ENCODE peak calls at places on chromosomes 7 and 10, in ten cellular contexts. O is thoracic aorta; J is iris pigment epithelial cell; B is neuronal stem cell; Q is CD8-positive, alpha-beta memory T cell; H is mesendoderm; G is fibroblast of lung; V is HT1080; X is T-helper 2 cell; N is T-helper 9 cell. I is an unnamed sample.

GRCh38 chr10:85152488-85152887 is 824.1 kb downstream of the CCSER2 start:
- DNase-seq in J (no peak), H (peak; percentile 58), B (no peak), N (no peak), X (no peak), O (no peak), V (no peak), Q (no peak), G (no peak), I (no peak)

GRCh38 chr7:69399038-69399800 is 199.1 kb upstream of the AUTS2 start:
- DNase-seq in O (no peak), H (peak; percentile 95), B (no peak), X (no peak), Q (no peak), J (peak; percentile 8), G (no peak), V (no peak), N (no peak), I (no peak)

GRCh38 chr10:63692205-63692896 is 171.2 kb downstream of the REEP3 start:
- DNase-seq in J (no peak), H (no peak), X (no peak), Q (no peak), N (no peak), O (no peak), G (peak; percentile 41), V (no peak), B (no peak), I (no peak)

GRCh38 chr7:18425873-18426520 is 69.6 kb upstream of the HDAC9 start:
- DNase-seq in J (no peak), X (no peak), H (no peak), Q (no peak), O (no peak), B (no peak), N (no peak), G (no peak), V (no peak), I (no peak)

GRCh38 chr10:131846224-131847101 is 54.3 kb upstream of the PPP2R2D start:
- DNase-seq in H (no peak), J (no peak), B (no peak), G (no peak), V (no peak), X (no peak), N (no peak), O (no peak), Q (no peak), I (no peak)

GRCh38 chr7:1466524-1467271 is 7.4 kb upstream of the MICALL2 start:
- DNase-seq in O (peak; percentile 53), H (peak; percentile 78), J (peak; percentile 63), Q (no peak), V (peak; percentile 48), G (peak; percentile 62), B (no peak), X (no peak), N (no peak), I (peak; percentile 65)

GRCh38 chr10:63707254-63707910 is 186.2 kb downstream of the REEP3 start:
- DNase-seq in O (no peak), B (no peak), N (no peak), V (peak; percentile 99), G (peak; percentile 100), H (peak; percentile 27), J (peak; percentile 99), Q (no peak), X (no peak), I (peak; percentile 19)

GRCh38 chr7:16431646-16432424 is 10.5 kb upstream of the CRPPA start:
- DNase-seq in O (no peak), X (no peak), G (peak; percentile 53), N (no peak), H (peak; percentile 72), B (no peak), J (no peak), Q (no peak), V (peak; percentile 46), I (peak; percentile 52)

GRCh38 chr10:78986419-78986818 is 82.3 kb upstream of the ZMIZ1 start:
- DNase-seq in B (no peak), J (no peak), X (no peak), Q (no peak), N (no peak), V (no peak), O (no peak), H (no peak), G (peak; percentile 53), I (no peak)

GRCh38 chr7:86598311-86598710 is 45.4 kb upstream of the GRM3 start:
- DNase-seq in J (no peak), V (peak; percentile 43), G (no peak), H (peak; percentile 77), B (no peak), N (no peak), O (no peak), X (no peak), Q (no peak), I (peak; percentile 5)

GRCh38 chr7:134886353-134887057 is 99.8 kb upstream of the AGBL3 start:
- DNase-seq in Q (no peak), X (no peak), B (no peak), J (peak; percentile 86), O (no peak), H (peak; percentile 52), N (no peak), V (peak; percentile 63), G (peak; percentile 61), I (no peak)

GRCh38 chr10:100303724-100304319 is 17.3 kb upstream of the BLOC1S2 start:
- DNase-seq in H (peak; percentile 35), J (peak; percentile 42), O (no peak), B (no peak), V (no peak), N (no peak), G (peak; percentile 49), Q (no peak), X (no peak), I (peak; percentile 25)

GRCh38 chr7:102424787-102425218 is 8.6 kb upstream of the ORAI2 start:
- DNase-seq in X (no peak), N (no peak), Q (no peak), B (no peak), G (no peak), H (no peak), J (no peak), V (no peak), O (no peak), I (no peak)

GRCh38 chr10:102247724-102248123 is 2.4 kb downstream of the GBF1 start:
- DNase-seq in N (no peak), O (no peak), J (no peak), G (no peak), X (no peak), H (no peak), B (no peak), Q (no peak), V (no peak), I (no peak)

GRCh38 chr7:141550694-141551079 is 523 bp upstream of the AGK start:
- DNase-seq in B (no peak), X (no peak), Q (no peak), H (no peak), G (no peak), J (no peak), N (no peak), V (no peak), O (no peak), I (no peak)

GRCh38 chr7:107580716-107581383 is 804 bp downstream of the BCAP29 start:
- DNase-seq in B (no peak), J (no peak), Q (no peak), V (no peak), O (no peak), N (no peak), H (no peak), X (no peak), G (no peak), I (no peak)

GRCh38 chr7:52168085-52168484 is 851.5 kb upstream of the COBL start:
- DNase-seq in H (peak; percentile 59), J (no peak), N (no peak), X (no peak), O (no peak), Q (no peak), B (no peak), G (no peak), V (peak; percentile 17), I (no peak)

GRCh38 chr7:431658-432111 is 88.0 kb downstream of the PDGFA start:
- DNase-seq in V (no peak), B (no peak), J (no peak), Q (no peak), G (no peak), X (no peak), N (no peak), O (no peak), H (no peak), I (no peak)

GRCh38 chr10:98694863-98695262 is 248.1 kb upstream of the HPS1 start:
- DNase-seq in B (no peak), X (no peak), O (no peak), Q (no peak), H (no peak), J (no peak), N (no peak), V (no peak), G (peak; percentile 24), I (no peak)

GRCh38 chr10:11827414-11827813 is 4.3 kb downstream of the PROSER2 start:
- DNase-seq in O (no peak), J (no peak), X (no peak), B (no peak), G (no peak), N (no peak), H (no peak), V (no peak), Q (no peak), I (no peak)

GRCh38 chr7:52017802-52018679 is 701.4 kb upstream of the COBL start:
- DNase-seq in B (peak; percentile 63), X (no peak), Q (no peak), V (peak; percentile 52), J (peak; percentile 0), G (no peak), O (no peak), N (no peak), H (peak; percentile 86), I (peak; percentile 67)

GRCh38 chr10:61897671-61898434 is 3.6 kb upstream of the ARID5B start:
- DNase-seq in N (no peak), O (no peak), Q (no peak), J (peak; percentile 71), X (no peak), H (peak; percentile 67), V (no peak), B (no peak), G (peak; percentile 60), I (peak; percentile 53)

GRCh38 chr7:21368317-21368716 is 59.6 kb upstream of the SP4 start:
- DNase-seq in G (no peak), V (no peak), X (no peak), J (no peak), N (no peak), H (no peak), B (no peak), O (no peak), Q (no peak), I (no peak)

GRCh38 chr10:113563306-113564088 is 10.6 kb downstream of the HABP2 start:
- DNase-seq in J (peak; percentile 63), H (peak; percentile 75), B (peak; percentile 77), X (peak; percentile 12), O (peak; percentile 20), V (peak; percentile 59), G (peak; percentile 63), N (peak; percentile 50), Q (peak; percentile 43), I (peak; percentile 43)

I was measured in erythroblast.